ENCODE peak calls at places on chromosomes 3 and 15, in five cellular contexts. F is transverse colon, U is endothelial cell of umbilical vein, C is mammary epithelial cell, A is psoas muscle. V is an unnamed sample.
A peak's percentile ranks its signal among the peaks of the same experiment; 100 is the strongest.

GRCh38 chr3:102162251-102162650 is 272.6 kb upstream of the ZPLD1 start:
- DNase-seq in C (no peak), A (no peak), F (no peak), U (no peak), V (no peak)

GRCh38 chr15:48096813-48097212 is 24.0 kb upstream of the SLC24A5 start:
- DNase-seq in A (no peak), U (no peak), C (peak; percentile 80), F (no peak), V (no peak)

GRCh38 chr3:158084661-158085060 is 21.6 kb downstream of the SHOX2 start:
- DNase-seq in C (no peak), A (no peak), U (no peak), F (no peak), V (no peak)

GRCh38 chr3:161913786-161914389 is 417.3 kb downstream of the OTOL1 start:
- DNase-seq in U (no peak), C (peak; percentile 3), A (no peak), F (no peak), V (no peak)

GRCh38 chr3:100437879-100438622 is 36.7 kb downstream of the LNP1 start:
- DNase-seq in C (no peak), U (no peak), A (no peak), F (no peak), V (no peak)

GRCh38 chr3:33035596-33035995 is 61.4 kb downstream of the GLB1 start:
- DNase-seq in U (peak; percentile 6), F (no peak), C (peak; percentile 38), A (no peak), V (no peak)

GRCh38 chr3:189340680-189341460 is 169.1 kb downstream of the TPRG1 start:
- DNase-seq in F (no peak), C (no peak), A (no peak), U (no peak), V (no peak)

GRCh38 chr3:150238043-150238802 is 169.9 kb upstream of the TSC22D2 start:
- DNase-seq in U (no peak), A (no peak), C (peak; percentile 69), F (no peak), V (no peak)

GRCh38 chr15:76718863-76719262 is 186.3 kb downstream of the SCAPER start:
- DNase-seq in C (no peak), F (no peak), U (peak; percentile 61), A (no peak), V (no peak)

GRCh38 chr3:56985460-56986327 is 74.8 kb upstream of the SPATA12 start:
- DNase-seq in U (no peak), F (no peak), A (no peak), C (no peak), V (no peak)

GRCh38 chr3:46067401-46067800 is 40.1 kb upstream of the XCR1 start:
- DNase-seq in A (no peak), F (no peak), U (no peak), C (no peak), V (no peak)

GRCh38 chr3:141972394-141972793 is 96.0 kb downstream of the ATP1B3 start:
- DNase-seq in C (peak; percentile 11), U (no peak), A (no peak), F (no peak), V (no peak)

GRCh38 chr3:128351476-128352085 is 115.1 kb downstream of the DNAJB8 start:
- DNase-seq in U (no peak), A (peak; percentile 25), F (no peak), C (no peak), V (no peak)

GRCh38 chr15:25180606-25181289 is 226.0 kb downstream of the SNRPN start:
- DNase-seq in C (no peak), U (no peak), F (peak; percentile 1), A (no peak), V (no peak)

GRCh38 chr3:173983353-173983752 is 585.8 kb downstream of the NLGN1 start:
- DNase-seq in A (no peak), C (no peak), U (no peak), F (no peak), V (no peak)

GRCh38 chr3:165619077-165619476 is 218.1 kb downstream of the BCHE start:
- DNase-seq in A (no peak), C (no peak), F (no peak), U (no peak), V (no peak)

GRCh38 chr3:154510780-154511179 is 80.8 kb upstream of the GPR149 start:
- DNase-seq in U (no peak), A (no peak), F (no peak), C (no peak), V (no peak)

GRCh38 chr3:58124387-58124786 is 86.4 kb downstream of the DNASE1L3 start:
- DNase-seq in F (no peak), U (no peak), C (no peak), A (no peak), V (no peak)

GRCh38 chr3:71779674-71780377 is 5.1 kb downstream of the PROK2 start:
- DNase-seq in A (no peak), U (no peak), F (no peak), C (no peak), V (no peak)

GRCh38 chr3:193874997-193875593 is 260.9 kb upstream of the HES1 start:
- DNase-seq in C (no peak), U (peak; percentile 84), F (no peak), A (no peak), V (no peak)

GRCh38 chr15:89385596-89386242 is 51.1 kb upstream of the POLG start:
- DNase-seq in F (no peak), U (no peak), C (peak; percentile 66), A (no peak), V (no peak)

GRCh38 chr3:29627136-29628117 is 346.6 kb downstream of the RBMS3 start:
- DNase-seq in C (no peak), U (peak; percentile 50), A (no peak), F (no peak), V (no peak)

GRCh38 chr15:64315136-64315661 is 40.8 kb downstream of the CSNK1G1 start:
- DNase-seq in F (no peak), A (no peak), U (no peak), C (no peak), V (no peak)

GRCh38 chr3:142896201-142896755 is 7.4 kb upstream of the PCOLCE2 start:
- DNase-seq in C (peak; percentile 78), F (no peak), A (no peak), U (no peak), V (no peak)

GRCh38 chr15:68409736-68410370 is 22.1 kb downstream of the ITGA11 start:
- DNase-seq in U (no peak), C (no peak), A (no peak), F (no peak), V (no peak)

GRCh38 chr15:68411735-68412134 is 20.2 kb downstream of the ITGA11 start:
- DNase-seq in U (no peak), A (no peak), F (no peak), C (no peak), V (no peak)

GRCh38 chr15:68412218-68412617 is 19.7 kb downstream of the ITGA11 start:
- DNase-seq in C (no peak), F (no peak), A (no peak), U (no peak), V (no peak)

GRCh38 chr15:68411276-68411675 is 20.7 kb downstream of the ITGA11 start:
- DNase-seq in F (no peak), C (no peak), U (no peak), A (no peak), V (no peak)

DNA sequence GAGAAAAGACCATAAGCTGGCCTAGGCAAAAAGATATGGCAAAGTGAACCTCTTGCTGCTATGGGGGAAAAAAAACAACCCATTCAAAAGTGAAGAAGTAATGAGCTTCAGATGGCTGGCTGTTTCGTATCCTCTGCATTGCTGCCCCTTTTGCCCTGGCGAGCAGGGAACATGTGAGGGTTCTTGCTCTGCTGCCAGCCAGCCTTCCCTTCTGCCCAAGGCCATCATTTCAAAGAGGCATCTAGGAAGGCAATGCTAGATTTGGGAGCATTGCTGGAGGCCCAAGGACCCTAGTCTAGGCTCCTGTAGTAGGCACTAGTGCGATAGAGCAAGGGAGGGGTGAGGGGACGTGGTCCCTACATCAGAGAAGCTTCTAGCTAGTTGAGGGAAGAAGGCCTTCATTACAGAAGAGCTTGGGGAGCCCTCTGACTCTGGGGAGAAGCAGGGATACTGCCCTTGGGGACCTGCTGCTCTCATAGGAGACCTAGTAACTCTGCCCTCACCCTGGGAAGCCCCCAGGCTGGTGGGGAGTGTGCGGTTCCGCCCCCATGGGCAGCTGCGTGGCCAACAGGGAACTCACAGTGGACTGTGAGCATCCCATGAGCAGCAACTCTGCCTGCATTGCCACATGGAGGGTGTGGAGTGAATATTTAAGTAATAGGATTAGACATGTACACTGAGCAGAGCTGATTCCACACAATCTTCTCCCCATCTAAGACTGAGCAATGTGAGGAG is 21.3 kb downstream of the ITGA11 start:
- DNase-seq in U (no peak), F (no peak), A (no peak), C (no peak), V (no peak)
- H3K27ac ChIP-seq in U (no peak overlapping the region), F (no peak overlapping the region), A (no peak overlapping the region), C (no peak overlapping the region), V (no peak overlapping the region)

GRCh38 chr15:92930061-92930460 is 29.9 kb downstream of the CHD2 start:
- DNase-seq in U (no peak), F (no peak), A (no peak), C (no peak), V (no peak)
- H3K27ac ChIP-seq in U (no peak overlapping the region), F (peak overlapping the region; percentile 17), A (peak overlapping the region; percentile 87), C (no peak overlapping the region), V (no peak overlapping the region)

DNA sequence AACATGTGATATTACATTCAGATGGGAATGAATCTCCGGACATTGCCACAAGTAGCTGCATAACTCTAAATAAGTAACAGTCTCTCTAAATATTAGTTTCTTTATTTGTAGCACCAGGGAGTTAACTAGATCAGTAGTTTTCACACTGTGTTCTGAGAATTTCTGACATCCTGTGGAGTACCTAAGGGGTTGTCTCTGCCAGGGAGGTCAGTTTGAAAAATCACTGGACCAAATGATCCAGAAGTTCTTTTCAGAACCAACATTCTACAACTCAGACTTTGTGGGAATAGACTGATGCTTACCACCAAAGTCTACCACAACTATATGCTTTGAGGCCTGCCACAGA is 9.0 kb upstream of the ILDR1 start:
- DNase-seq in C (no peak), A (no peak), U (no peak), F (no peak), V (no peak)
- H3K27ac ChIP-seq in C (no peak overlapping the region), A (no peak overlapping the region), U (no peak overlapping the region), F (no peak overlapping the region), V (no peak overlapping the region)

GRCh38 chr3:170244566-170244965 is 22.3 kb downstream of the PRKCI start:
- DNase-seq in U (no peak), F (no peak), A (no peak), C (peak; percentile 86), V (no peak)

DNA sequence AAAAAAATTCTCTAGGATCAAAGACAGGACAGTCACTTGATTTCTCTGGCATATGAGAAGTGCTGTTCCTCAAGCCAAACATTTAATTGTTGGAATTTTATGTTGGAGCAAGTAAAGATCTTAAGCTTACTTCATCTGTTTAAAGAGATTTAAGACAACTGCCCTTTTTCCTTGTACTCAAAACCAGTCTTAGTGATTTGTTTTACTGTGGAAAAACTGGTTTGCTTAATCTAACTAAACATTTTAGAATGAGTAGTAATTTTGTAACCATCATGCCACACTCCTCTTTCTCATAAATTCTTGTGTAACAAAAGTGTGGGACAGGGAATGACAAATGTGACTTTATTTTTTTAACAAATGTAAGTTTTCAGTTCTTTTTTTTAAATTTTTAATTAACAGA is 18.4 kb downstream of the PRKCI start:
- DNase-seq in C (no peak), A (no peak), F (no peak), U (no peak), V (no peak)
- H3K27ac ChIP-seq in C (no peak overlapping the region), A (no peak overlapping the region), F (no peak overlapping the region), U (no peak overlapping the region), V (no peak overlapping the region)

GRCh38 chr3:119664370-119664769 is 4.0 kb upstream of the POPDC2 start:
- DNase-seq in A (no peak), U (no peak), F (no peak), C (peak; percentile 31), V (no peak)
- H3K27ac ChIP-seq in A (peak overlapping the region; percentile 97), U (no peak overlapping the region), F (peak overlapping the region; percentile 69), C (no peak overlapping the region), V (no peak overlapping the region)

GRCh38 chr3:49655731-49656285 is 18.3 kb upstream of the APEH start:
- DNase-seq in A (no peak), F (no peak), C (no peak), U (no peak), V (no peak)
- H3K27ac ChIP-seq in A (no peak overlapping the region), F (no peak overlapping the region), C (no peak overlapping the region), U (no peak overlapping the region), V (no peak overlapping the region)